ENCODE peak calls at places on chromosomes 5 and 9, in nine cellular contexts. I is coronary artery, U is colonic mucosa, Y is A549, P is GM23338, B is IMR-90, D is PC-9, X is cardiac muscle cell, E is left ventricle myocardium inferior. S is an unnamed sample.

GRCh38 chr9:96619109-96619435 is 571 bp downstream of the CDC14B start:
- DNase-seq in I (no peak), U (no peak), D (no peak), X (no peak), B (no peak), E (no peak), Y (no peak), P (no peak), S (no peak)

GRCh38 chr5:143064207-143064606 is 294.0 kb downstream of the ARHGAP26 start:
- DNase-seq in P (no peak), D (no peak), Y (no peak), X (no peak), I (no peak), U (no peak), E (no peak), B (peak), S (no peak)

GRCh38 chr9:83027153-83027867 is 35.6 kb downstream of the RASEF start:
- DNase-seq in D (peak), B (peak), U (no peak), Y (peak), P (no peak), I (no peak), X (no peak), E (no peak), S (no peak)

GRCh38 chr5:148426514-148426913 is 42.8 kb downstream of the FBXO38 start:
- DNase-seq in X (no peak), E (no peak), B (no peak), D (no peak), Y (no peak), I (no peak), P (no peak), U (no peak), S (no peak)

GRCh38 chr9:103082494-103082893 is 87.4 kb downstream of the CYLC2 start:
- DNase-seq in Y (no peak), E (no peak), P (no peak), I (no peak), X (no peak), U (no peak), B (no peak), D (no peak), S (no peak)

GRCh38 chr9:80928697-80929096 is 760.6 kb downstream of the TLE1 start:
- DNase-seq in P (no peak), U (no peak), B (no peak), I (no peak), X (no peak), E (no peak), Y (no peak), D (no peak), S (no peak)

GRCh38 chr9:127903557-127904475 is 4.4 kb upstream of the ST6GALNAC6 start:
- DNase-seq in B (no peak), Y (no peak), D (no peak), I (peak), P (peak), U (peak), X (peak), E (peak), S (no peak)

GRCh38 chr9:109972026-109973005 is 192.3 kb downstream of the PALM2AKAP2 start:
- DNase-seq in D (no peak), B (no peak), E (no peak), I (no peak), X (no peak), Y (no peak), P (peak), U (no peak), S (no peak)

GRCh38 chr5:40033411-40033810 is 608.6 kb upstream of the DAB2 start:
- DNase-seq in U (no peak), X (no peak), D (no peak), P (no peak), B (no peak), Y (no peak), E (no peak), I (no peak), S (no peak)

GRCh38 chr9:79480639-79481038 is 91.1 kb upstream of the TLE4 start:
- DNase-seq in Y (no peak), X (no peak), B (no peak), I (no peak), P (no peak), D (no peak), E (no peak), U (no peak), S (no peak)

GRCh38 chr9:69885474-69885929 is 64.9 kb downstream of the CFAP95 start:
- DNase-seq in Y (peak), D (peak), X (no peak), E (no peak), I (no peak), B (no peak), U (peak), P (no peak), S (no peak)

GRCh38 chr5:75526065-75526464 is 14.4 kb downstream of the POLK start:
- DNase-seq in B (no peak), P (no peak), U (no peak), Y (no peak), X (no peak), D (no peak), E (no peak), I (no peak), S (no peak)

GRCh38 chr9:101586651-101587050 is 8.1 kb downstream of the PPP3R2 start:
- DNase-seq in I (no peak), E (no peak), B (no peak), P (no peak), D (no peak), U (no peak), Y (no peak), X (no peak), S (no peak)

GRCh38 chr5:78339591-78340450 is 20.6 kb upstream of the SCAMP1 start:
- DNase-seq in B (no peak), U (no peak), E (no peak), P (no peak), X (no peak), I (no peak), D (no peak), Y (no peak), S (no peak)

GRCh38 chr9:36470891-36471290 is 70.8 kb upstream of the RNF38 start:
- DNase-seq in X (no peak), P (no peak), I (no peak), E (peak), Y (no peak), D (no peak), U (peak), B (peak), S (no peak)

GRCh38 chr5:1718669-1719068 is 81.0 kb downstream of the MRPL36 start:
- DNase-seq in I (no peak), B (no peak), X (no peak), E (no peak), D (no peak), U (no peak), Y (no peak), P (peak), S (no peak)

GRCh38 chr5:109030360-109031143 is 282.9 kb downstream of the FER start:
- DNase-seq in I (no peak), E (no peak), D (no peak), B (no peak), X (peak), U (no peak), Y (no peak), P (no peak), S (no peak)

GRCh38 chr5:109028608-109029299 is 281.1 kb downstream of the FER start:
- DNase-seq in Y (no peak), X (no peak), D (no peak), B (peak), I (no peak), P (no peak), E (no peak), U (no peak), S (no peak)

GRCh38 chr5:109027983-109028607 is 280.4 kb downstream of the FER start:
- DNase-seq in D (no peak), P (no peak), Y (no peak), U (no peak), X (no peak), I (no peak), B (no peak), E (no peak), S (no peak)

GRCh38 chr5:109034276-109034675 is 286.6 kb downstream of the FER start:
- DNase-seq in U (no peak), D (no peak), E (no peak), P (no peak), Y (no peak), X (no peak), B (no peak), I (no peak), S (no peak)

DNA sequence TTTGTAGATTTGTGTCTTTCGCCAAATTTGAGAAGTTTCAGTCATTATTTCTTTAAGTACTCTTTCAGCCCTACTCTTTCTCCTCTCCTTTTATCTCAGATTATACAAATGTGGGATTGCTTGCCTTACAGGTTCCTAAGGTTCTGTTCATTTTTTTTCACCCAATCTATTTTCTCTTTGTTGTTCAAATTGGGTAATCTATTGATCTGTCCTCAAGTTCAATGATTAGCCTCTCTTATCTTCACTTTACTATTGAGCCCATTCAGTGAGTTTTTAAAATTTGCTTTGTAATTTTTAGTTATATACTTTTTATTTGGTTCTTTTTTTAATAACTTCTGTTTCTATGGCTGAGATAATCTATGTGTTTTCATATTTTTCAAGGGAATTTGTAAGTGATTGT is 282.1 kb downstream of the FER start:
- DNase-seq in P (no peak), D (no peak), X (no peak), U (no peak), I (no peak), B (no peak), E (no peak), Y (no peak), S (no peak)
- TF ChIP-seq CTCF in P (no peak), D (no peak), X (no peak), U (no peak), I (no peak), B (no peak), E (no peak), Y (no peak), S (no peak)

GRCh38 chr5:107389130-107389553 is 281.6 kb downstream of the EFNA5 start:
- DNase-seq in X (no peak), D (peak), U (peak), B (peak), I (no peak), P (no peak), E (no peak), Y (no peak), S (no peak)
- TF ChIP-seq CTCF in X (peak), D (no peak), U (no peak), B (peak), I (no peak), P (no peak), E (peak), Y (peak), S (no peak)

GRCh38 chr5:33997331-33997983 is 10.4 kb downstream of the AMACR start:
- DNase-seq in U (peak), P (peak), I (peak), Y (peak), B (peak), X (peak), E (no peak), D (peak), S (no peak)
- TF ChIP-seq CTCF in U (peak), P (peak), I (no peak), Y (peak), B (peak), X (peak), E (peak), D (peak), S (peak)

GRCh38 chr5:132065351-132065937 is 5.0 kb downstream of the IL3 start:
- DNase-seq in X (peak), D (peak), I (no peak), E (peak), Y (peak), U (peak), P (peak), B (peak), S (peak)
- TF ChIP-seq CTCF in X (peak), D (peak), I (no peak), E (peak), Y (peak), U (no peak), P (peak), B (peak), S (peak)

DNA sequence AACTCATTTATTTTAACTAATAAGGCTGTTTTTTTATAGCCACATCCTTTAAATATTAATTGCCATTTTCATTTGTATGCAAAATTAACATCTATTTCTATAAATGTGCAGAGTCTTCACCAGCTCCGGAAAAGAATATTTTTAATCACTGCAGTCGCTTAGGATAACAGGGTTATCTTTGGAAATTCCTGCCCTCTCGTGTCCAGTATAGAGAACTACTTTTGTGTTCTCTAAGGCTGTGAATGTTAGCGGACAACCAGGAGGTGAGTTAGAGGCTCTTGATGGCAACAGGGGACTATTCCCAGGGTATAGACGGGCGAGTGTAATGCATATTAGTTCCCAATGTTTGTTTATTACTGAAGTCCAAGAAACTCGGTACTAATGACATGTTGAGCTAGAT is 59.4 kb downstream of the GGTA1 start:
- DNase-seq in I (no peak), U (no peak), P (peak), E (no peak), D (no peak), Y (peak), X (peak), B (peak), S (no peak)
- TF ChIP-seq CTCF in I (peak), U (no peak), P (peak), E (peak), D (peak), Y (peak), X (peak), B (peak), S (peak)

DNA sequence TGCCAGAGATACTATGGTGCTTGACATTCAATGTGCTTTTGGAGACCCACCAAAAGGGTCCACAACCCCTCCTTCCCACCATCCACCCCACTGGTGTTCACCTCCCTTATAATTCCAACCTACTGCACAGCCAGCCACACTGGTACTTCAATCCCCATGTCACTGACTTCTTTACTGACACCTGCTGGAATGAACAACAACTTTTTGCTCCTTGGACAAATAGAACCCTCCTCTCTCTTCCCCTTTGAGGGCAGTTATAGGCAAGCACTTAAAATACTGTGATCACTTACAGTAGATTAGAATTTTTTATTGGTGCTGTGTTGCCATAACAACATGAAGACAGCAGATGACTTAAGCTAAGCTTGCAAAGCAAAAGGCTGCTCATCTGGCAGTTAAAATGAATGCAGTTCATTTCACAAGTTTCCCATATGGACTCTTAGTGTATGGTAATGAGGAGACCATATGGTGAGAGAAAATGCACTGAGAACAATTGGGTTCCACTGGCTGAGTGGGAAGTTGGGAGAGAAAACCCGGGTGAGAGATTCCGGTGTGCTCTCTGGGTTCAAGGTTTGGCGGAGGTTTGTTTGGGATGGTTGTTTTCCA is 374.4 kb downstream of the EBF1 start:
- DNase-seq in Y (no peak), I (no peak), D (no peak), B (no peak), X (no peak), P (no peak), E (no peak), U (no peak), S (no peak)
- TF ChIP-seq CTCF in Y (no peak), I (no peak), D (no peak), B (no peak), X (no peak), P (peak), E (no peak), U (no peak), S (peak)

GRCh38 chr5:61347088-61347487 is 15.0 kb downstream of the ZSWIM6 start:
- DNase-seq in I (no peak), Y (no peak), P (no peak), D (no peak), B (no peak), X (no peak), U (no peak), E (no peak), S (no peak)
- TF ChIP-seq CTCF in I (no peak), Y (no peak), P (no peak), D (no peak), B (no peak), X (no peak), U (no peak), E (no peak), S (no peak)

GRCh38 chr9:105954517-105954916 is 260.2 kb downstream of the TMEM38B start:
- DNase-seq in I (no peak), X (no peak), U (no peak), P (no peak), D (no peak), E (no peak), Y (no peak), B (no peak), S (no peak)
- TF ChIP-seq CTCF in I (no peak), X (no peak), U (no peak), P (no peak), D (no peak), E (no peak), Y (no peak), B (no peak), S (no peak)

GRCh38 chr9:137866226-137867141 is 11.1 kb upstream of the CACNA1B start:
- DNase-seq in E (no peak), U (no peak), Y (no peak), P (no peak), I (no peak), X (no peak), D (no peak), B (no peak), S (peak)
- TF ChIP-seq CTCF in E (no peak), U (no peak), Y (no peak), P (no peak), I (no peak), X (no peak), D (no peak), B (no peak), S (no peak)

S was measured in D721Med.